ENCODE peak calls at places on chromosomes 4 and X, in nine cellular contexts. I, C, D, M, A, K, J, N and X are unnamed samples.

GRCh38 chr4:179625391-179625790 is 2183.2 kb upstream of the AGA start:
- DNase-seq in I (no peak), C (no peak), D (no peak), M (peak), A (peak), K (peak), J (no peak), N (no peak), X (no peak)

GRCh38 chr4:81664079-81664478 is 192.4 kb upstream of the RASGEF1B start:
- DNase-seq in I (no peak), C (no peak), D (no peak), M (peak), A (no peak), K (no peak), J (no peak), N (no peak), X (no peak)

GRCh38 chrX:68693481-68694410 is 46.3 kb downstream of the STARD8 start:
- DNase-seq in I (peak), C (peak), D (peak), M (peak), A (peak), K (peak), J (peak), N (no peak), X (no peak)

GRCh38 chr4:152032722-152033131 is 271.9 kb upstream of the GATB start:
- DNase-seq in I (no peak), C (no peak), D (no peak), M (peak), A (no peak), K (peak), J (no peak), N (no peak), X (no peak)

GRCh38 chrX:154441984-154442707 is 1.8 kb upstream of the FAM50A start:
- DNase-seq in I (no peak), C (no peak), D (no peak), M (peak), A (peak), K (no peak), J (no peak), N (no peak), X (no peak)

GRCh38 chr4:174023641-174024040 is 259.8 kb downstream of the FBXO8 start:
- DNase-seq in I (no peak), C (no peak), D (no peak), M (peak), A (no peak), K (peak), J (no peak), N (no peak), X (no peak)

GRCh38 chr4:113088050-113088449 is 38.6 kb downstream of the ANK2 start:
- DNase-seq in I (no peak), C (no peak), D (no peak), M (no peak), A (no peak), K (no peak), J (no peak), N (no peak), X (no peak)

GRCh38 chr4:849478-850175 is 23.7 kb upstream of the CPLX1 start:
- DNase-seq in I (no peak), C (no peak), D (no peak), M (no peak), A (no peak), K (no peak), J (no peak), N (no peak), X (no peak)

GRCh38 chr4:77619408-77619807 is 13.8 kb downstream of the CXCL13 start:
- DNase-seq in I (no peak), C (no peak), D (no peak), M (no peak), A (peak), K (no peak), J (no peak), N (no peak), X (no peak)

GRCh38 chrX:49858341-49858740 is 20.9 kb upstream of the USP27X start:
- DNase-seq in I (no peak), C (no peak), D (no peak), M (no peak), A (no peak), K (no peak), J (no peak), N (no peak), X (no peak)

GRCh38 chr4:33297091-33297490 is 2576.9 kb downstream of the PCDH7 start:
- DNase-seq in I (no peak), C (no peak), D (no peak), M (no peak), A (no peak), K (no peak), J (no peak), N (no peak), X (no peak)

GRCh38 chrX:108699368-108699767 is 37.0 kb downstream of the IRS4 start:
- DNase-seq in I (no peak), C (no peak), D (peak), M (peak), A (no peak), K (peak), J (peak), N (no peak), X (no peak)

GRCh38 chr4:158410272-158410671 is 111.4 kb upstream of the RXFP1 start:
- DNase-seq in I (no peak), C (no peak), D (no peak), M (peak), A (no peak), K (peak), J (no peak), N (no peak), X (no peak)

GRCh38 chrX:7252013-7252610 is 104.2 kb upstream of the PUDP start:
- DNase-seq in I (no peak), C (no peak), D (no peak), M (peak), A (peak), K (no peak), J (no peak), N (no peak), X (no peak)

GRCh38 chr4:61202100-61202637 is 2.0 kb downstream of the ADGRL3 start:
- DNase-seq in I (peak), C (peak), D (no peak), M (peak), A (no peak), K (peak), J (peak), N (no peak), X (no peak)

GRCh38 chr4:94590493-94590892 is 138.8 kb downstream of the PDLIM5 start:
- DNase-seq in I (no peak), C (no peak), D (no peak), M (no peak), A (no peak), K (no peak), J (no peak), N (no peak), X (no peak)

GRCh38 chr4:1294891-1295290 is 5.2 kb downstream of the MAEA start:
- DNase-seq in I (no peak), C (peak), D (no peak), M (no peak), A (no peak), K (no peak), J (peak), N (no peak), X (no peak)

GRCh38 chr4:121454251-121454979 is 73.6 kb upstream of the QRFPR start:
- DNase-seq in I (peak), C (no peak), D (no peak), M (no peak), A (no peak), K (no peak), J (no peak), N (no peak), X (no peak)

GRCh38 chr4:156779046-156779445 is 192.6 kb downstream of the PDGFC start:
- DNase-seq in I (no peak), C (no peak), D (no peak), M (peak), A (no peak), K (peak), J (no peak), N (no peak), X (no peak)

GRCh38 chrX:16077811-16078210 is 45.6 kb upstream of the GRPR start:
- DNase-seq in I (no peak), C (no peak), D (no peak), M (no peak), A (no peak), K (no peak), J (no peak), N (no peak), X (no peak)

GRCh38 chr4:62709618-62710252 is 1509.6 kb downstream of the ADGRL3 start:
- DNase-seq in I (peak), C (no peak), D (no peak), M (peak), A (no peak), K (peak), J (peak), N (no peak), X (no peak)

GRCh38 chr4:107167051-107167450 is 130.9 kb upstream of the DKK2 start:
- DNase-seq in I (no peak), C (no peak), D (no peak), M (no peak), A (no peak), K (no peak), J (no peak), N (no peak), X (no peak)

GRCh38 chr4:76748649-76749048 is 149.3 kb downstream of the SOWAHB start:
- DNase-seq in I (no peak), C (no peak), D (no peak), M (peak), A (peak), K (peak), J (peak), N (no peak), X (no peak)

GRCh38 chr4:5615496-5616075 is 92.8 kb downstream of the EVC2 start:
- DNase-seq in I (peak), C (no peak), D (no peak), M (no peak), A (no peak), K (no peak), J (no peak), N (no peak), X (no peak)

GRCh38 chr4:107035711-107036601 is at the start of gene DKK2:
- DNase-seq in I (peak), C (peak), D (no peak), M (no peak), A (no peak), K (peak), J (peak), N (no peak), X (no peak)